ENCODE peak calls at places on chromosomes 6 and 20, in four cellular contexts. R is heart left ventricle, Q is SJSA1, Z is A549. Y is an unnamed sample.

GRCh38 chr6:158963020-158963808 is 36.8 kb downstream of the RSPH3 start:
- DNase-seq in R (no peak), Q (no peak), Z (no peak), Y (no peak)

GRCh38 chr6:1832844-1833787 is 223.4 kb downstream of the FOXC1 start:
- DNase-seq in R (peak; percentile 65), Q (peak; percentile 61), Z (no peak), Y (peak; percentile 86)

GRCh38 chr20:45303586-45304463 is 2.8 kb upstream of the RBPJL start:
- DNase-seq in R (no peak), Q (no peak), Z (no peak), Y (peak; percentile 68)

GRCh38 chr6:143187173-143187908 is 126.7 kb downstream of the AIG1 start:
- DNase-seq in R (peak; percentile 50), Q (peak; percentile 6), Z (no peak), Y (no peak)

GRCh38 chr20:41138527-41139226 is 1.3 kb downstream of the PLCG1 start:
- DNase-seq in R (no peak), Q (no peak), Z (no peak), Y (no peak)

GRCh38 chr6:64553414-64553813 is 917.8 kb downstream of the PHF3 start:
- DNase-seq in R (no peak), Q (no peak), Z (no peak), Y (no peak)

GRCh38 chr20:418858-419365 is 10.8 kb downstream of the RBCK1 start:
- DNase-seq in R (no peak), Q (no peak), Z (no peak), Y (no peak)

GRCh38 chr6:152399409-152399808 is 237.8 kb downstream of the SYNE1 start:
- DNase-seq in R (no peak), Q (no peak), Z (no peak), Y (peak; percentile 81)

GRCh38 chr6:143531720-143532504 is 20.4 kb upstream of the FUCA2 start:
- DNase-seq in R (no peak), Q (no peak), Z (no peak), Y (no peak)

GRCh38 chr6:164756142-164756541 is 553.3 kb downstream of the C6orf118 start:
- DNase-seq in R (no peak), Q (no peak), Z (no peak), Y (no peak)

GRCh38 chr6:13787146-13787545 is 27.2 kb downstream of the MCUR1 start:
- DNase-seq in R (no peak), Q (peak; percentile 25), Z (no peak), Y (no peak)

DNA sequence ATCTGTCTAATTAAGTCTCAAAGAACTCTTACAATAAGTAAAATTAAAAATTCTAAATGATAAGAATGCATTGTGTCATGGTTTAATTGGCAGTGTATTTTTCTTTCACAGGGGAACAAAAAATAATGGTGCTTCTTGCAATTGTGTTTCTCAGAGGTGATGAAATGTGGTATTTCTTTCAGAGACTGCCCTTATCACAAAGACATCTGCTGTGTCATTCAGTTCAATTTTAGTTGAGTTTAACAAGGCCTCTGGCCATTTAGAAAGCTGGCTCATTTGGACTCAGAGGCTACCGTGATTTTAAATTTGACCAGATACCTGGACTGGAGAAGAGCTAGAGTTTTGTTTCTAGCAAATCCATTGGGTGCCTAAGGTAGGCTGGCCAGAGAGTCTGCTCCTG is 23.6 kb upstream of the ZNF831 start:
- DNase-seq in R (no peak), Q (no peak), Z (no peak), Y (no peak)
- H3K27ac ChIP-seq in R (no peak overlapping the region), Q (no peak overlapping the region), Z (no peak overlapping the region), Y (no peak overlapping the region)

GRCh38 chr6:120935007-120935406 is 399.3 kb downstream of the TBC1D32 start:
- DNase-seq in R (no peak), Q (no peak), Z (no peak), Y (no peak)
- H3K9me3 ChIP-seq in R (no peaks in the 10 kb centered on the region), Q (no peaks in the 10 kb centered on the region), Z (no peaks in the 10 kb centered on the region), Y (no peaks in the 10 kb centered on the region)

DNA sequence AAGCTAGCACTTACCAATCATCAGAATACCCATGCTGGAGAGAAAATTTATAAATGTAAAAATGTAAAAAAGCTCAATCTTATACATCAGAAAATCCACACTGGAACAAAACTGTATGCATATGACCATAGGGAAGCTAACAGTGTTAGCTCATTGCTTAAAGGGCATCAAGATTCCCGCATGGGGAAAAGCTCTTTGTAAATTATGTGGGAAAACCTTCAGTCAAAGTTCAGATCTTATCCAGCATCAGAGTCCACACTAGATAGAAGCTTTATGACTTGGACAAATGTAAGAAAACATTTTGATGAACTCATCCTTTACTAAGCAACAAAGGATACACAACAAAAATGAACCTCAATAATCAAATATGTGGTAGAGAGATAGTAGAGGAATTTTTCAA is 34.7 kb downstream of the ZKSCAN8 start:
- DNase-seq in R (no peak), Q (no peak), Z (no peak), Y (no peak)
- H3K4me1 ChIP-seq in R (no peaks in the 10 kb centered on the region), Q (no peaks in the 10 kb centered on the region), Z (no peaks in the 10 kb centered on the region), Y (no peaks in the 10 kb centered on the region)

DNA sequence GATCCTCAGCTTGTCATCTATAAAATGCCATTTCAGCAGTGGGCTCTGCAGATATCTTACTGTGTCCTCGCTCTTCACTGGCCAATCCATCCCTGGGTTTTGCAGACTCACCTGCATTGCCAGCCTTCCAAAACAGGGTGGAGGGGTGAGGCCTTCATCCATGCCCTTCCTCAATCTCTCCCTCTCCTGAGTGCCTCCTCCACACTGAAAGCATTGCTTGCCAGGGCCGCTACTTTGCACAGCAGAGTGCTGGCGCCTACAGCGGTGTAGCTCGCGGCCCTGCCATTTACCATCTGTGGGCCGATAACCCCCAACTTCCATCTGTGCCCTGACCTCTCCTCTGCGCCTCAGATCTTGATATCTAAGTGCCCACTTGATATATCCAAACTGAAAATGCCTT is 29.4 kb downstream of the TM9SF4 start:
- DNase-seq in R (no peak), Q (no peak), Z (no peak), Y (no peak)
- H3K27ac ChIP-seq in R (no peak overlapping the region), Q (no peak overlapping the region), Z (no peak overlapping the region), Y (no peak overlapping the region)

DNA sequence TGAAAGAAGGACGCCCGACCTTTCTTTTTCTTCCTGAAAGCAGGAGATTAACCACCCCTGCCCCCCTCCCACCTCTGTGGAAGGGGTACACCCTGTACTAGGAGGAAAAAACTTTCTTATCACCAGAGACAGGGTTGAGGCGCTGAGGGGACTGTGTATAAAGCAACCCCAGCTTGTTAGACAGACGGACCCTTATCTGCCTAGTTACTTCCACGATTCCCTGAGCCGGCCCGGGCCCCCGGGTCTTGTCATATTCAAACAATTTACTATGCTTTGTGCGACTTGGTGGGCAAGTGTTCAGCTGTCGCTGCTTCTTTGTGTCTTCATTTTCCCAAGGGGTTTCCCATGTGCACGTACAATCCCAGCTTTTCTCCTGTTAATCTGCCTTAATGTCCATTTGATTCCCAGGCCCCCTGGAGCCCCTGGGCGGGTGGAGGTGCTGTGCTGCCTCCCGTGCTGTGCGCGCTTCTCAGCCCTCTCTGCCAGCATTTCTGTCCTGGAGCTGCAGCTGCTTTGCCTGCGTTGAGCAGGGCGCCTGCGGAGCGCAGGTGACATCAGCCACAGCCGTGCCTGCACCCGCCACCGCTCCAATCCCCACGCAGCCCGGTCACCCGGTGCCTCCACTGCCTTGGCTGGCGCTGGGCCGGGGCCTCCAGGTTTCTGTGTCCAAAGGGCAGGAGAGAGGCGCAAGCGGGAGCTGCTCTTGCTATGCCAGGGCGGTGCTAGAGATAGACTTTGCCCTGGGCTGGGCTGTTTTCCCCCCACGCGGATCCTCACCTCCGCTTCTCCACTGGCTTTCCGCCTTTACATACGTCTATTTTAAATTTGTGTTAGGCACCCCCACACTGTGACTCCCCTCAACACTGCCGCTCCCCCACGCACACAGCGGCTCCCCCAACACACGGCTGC is 96.2 kb downstream of the TTLL2 start:
- DNase-seq in R (no peak), Q (no peak), Z (peak; percentile 7), Y (no peak)
- H3K9me3 ChIP-seq in R (no peaks in the 10 kb centered on the region), Q (no peaks in the 10 kb centered on the region), Z (no peaks in the 10 kb centered on the region), Y (no peaks in the 10 kb centered on the region)